ENCODE peak calls at places on chromosome 15, in five cellular contexts. W, T, S, L and Q are unnamed samples.

GRCh38 chr15:77840962-77841361 is 208.2 kb upstream of the LINGO1 start:
- DNase-seq in W (no peak), T (peak; percentile 11), S (no peak), L (no peak), Q (no peak)

GRCh38 chr15:84833447-84833846 is 16.3 kb downstream of the ALPK3 start:
- DNase-seq in W (peak; percentile 65), T (no peak), S (no peak), L (no peak), Q (peak; percentile 63)

GRCh38 chr15:42141246-42141645 is 15.2 kb downstream of the PLA2G4F start:
- DNase-seq in W (no peak), T (peak; percentile 16), S (no peak), L (no peak), Q (no peak)

GRCh38 chr15:40510201-40510600 is 39.4 kb downstream of the CHST14 start:
- DNase-seq in W (no peak), T (no peak), S (no peak), L (no peak), Q (no peak)

GRCh38 chr15:32834156-32834555 is 116.4 kb downstream of the GREM1 start:
- DNase-seq in W (no peak), T (no peak), S (no peak), L (no peak), Q (no peak)

GRCh38 chr15:78035861-78036476 is 41.5 kb downstream of the TBC1D2B start:
- DNase-seq in W (no peak), T (no peak), S (no peak), L (no peak), Q (no peak)

GRCh38 chr15:97904196-97904572 is 56.3 kb upstream of the ARRDC4 start:
- DNase-seq in W (peak; percentile 62), T (peak; percentile 76), S (no peak), L (peak; percentile 81), Q (peak; percentile 70)

GRCh38 chr15:45794768-45795486 is 160.1 kb downstream of the SQOR start:
- DNase-seq in W (no peak), T (no peak), S (no peak), L (no peak), Q (no peak)

GRCh38 chr15:70156781-70157261 is 59.1 kb upstream of the TLE3 start:
- DNase-seq in W (peak; percentile 58), T (peak; percentile 90), S (no peak), L (peak; percentile 56), Q (no peak)

GRCh38 chr15:52071570-52071969 is 41.0 kb downstream of the BCL2L10 start:
- DNase-seq in W (no peak), T (no peak), S (no peak), L (no peak), Q (no peak)

GRCh38 chr15:40075298-40076044 is 33.2 kb downstream of the BMF start:
- DNase-seq in W (no peak), T (no peak), S (no peak), L (no peak), Q (no peak)

GRCh38 chr15:51750942-51751686 is at the start of gene TMOD2:
- DNase-seq in W (peak; percentile 58), T (peak; percentile 71), S (no peak), L (peak; percentile 68), Q (peak; percentile 66)

GRCh38 chr15:34789326-34789725 is 6.0 kb downstream of the ACTC1 start:
- DNase-seq in W (no peak), T (no peak), S (no peak), L (peak; percentile 45), Q (no peak)

GRCh38 chr15:87496109-87496508 is 760.4 kb downstream of the NTRK3 start:
- DNase-seq in W (no peak), T (no peak), S (no peak), L (peak; percentile 36), Q (no peak)

GRCh38 chr15:35450492-35450891 is 95.5 kb downstream of the DPH6 start:
- DNase-seq in W (no peak), T (no peak), S (no peak), L (no peak), Q (no peak)

GRCh38 chr15:59443341-59444081 is 5.5 kb downstream of the FAM81A start:
- DNase-seq in W (no peak), T (no peak), S (no peak), L (no peak), Q (no peak)

GRCh38 chr15:23397779-23398178 is 43.2 kb downstream of the GOLGA8S start:
- DNase-seq in W (no peak), T (peak; percentile 80), S (no peak), L (peak; percentile 54), Q (peak; percentile 82)

GRCh38 chr15:22808761-22809280 is 22.4 kb downstream of the NIPA1 start:
- DNase-seq in W (no peak), T (peak; percentile 17), S (no peak), L (no peak), Q (peak; percentile 15)

GRCh38 chr15:39599871-39600270 is 19.0 kb downstream of the THBS1 start:
- DNase-seq in W (no peak), T (no peak), S (no peak), L (no peak), Q (no peak)

DNA sequence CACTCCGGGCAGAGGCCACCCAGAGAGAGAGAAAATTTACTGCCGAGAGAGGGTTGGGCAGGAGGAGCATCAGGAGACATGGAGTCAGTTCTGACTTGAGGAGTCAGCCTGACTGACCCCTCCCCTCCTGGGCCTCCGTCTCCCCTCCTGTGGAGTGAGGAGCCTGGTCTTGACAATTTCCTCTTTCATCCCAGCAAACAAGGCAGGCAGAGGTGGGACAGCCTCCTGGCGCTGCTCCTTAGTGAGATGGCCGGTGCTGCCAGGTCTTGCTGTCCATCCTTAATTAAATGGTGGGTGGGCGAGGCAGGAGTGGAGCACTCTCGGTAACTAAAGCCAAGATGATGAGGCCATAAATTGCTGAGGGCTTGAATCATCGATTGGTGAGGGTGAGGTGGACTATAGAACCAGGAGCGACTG is 60.6 kb downstream of the CYP11A1 start:
- DNase-seq in W (no peak), T (no peak), S (no peak), L (no peak), Q (no peak)
- H3K4me1 ChIP-seq in W (peaks cover 3% of the 10 kb centered on the region), T (no peaks in the 10 kb centered on the region), S (no peaks in the 10 kb centered on the region), L (peaks cover 13% of the 10 kb centered on the region), Q (no peaks in the 10 kb centered on the region)

DNA sequence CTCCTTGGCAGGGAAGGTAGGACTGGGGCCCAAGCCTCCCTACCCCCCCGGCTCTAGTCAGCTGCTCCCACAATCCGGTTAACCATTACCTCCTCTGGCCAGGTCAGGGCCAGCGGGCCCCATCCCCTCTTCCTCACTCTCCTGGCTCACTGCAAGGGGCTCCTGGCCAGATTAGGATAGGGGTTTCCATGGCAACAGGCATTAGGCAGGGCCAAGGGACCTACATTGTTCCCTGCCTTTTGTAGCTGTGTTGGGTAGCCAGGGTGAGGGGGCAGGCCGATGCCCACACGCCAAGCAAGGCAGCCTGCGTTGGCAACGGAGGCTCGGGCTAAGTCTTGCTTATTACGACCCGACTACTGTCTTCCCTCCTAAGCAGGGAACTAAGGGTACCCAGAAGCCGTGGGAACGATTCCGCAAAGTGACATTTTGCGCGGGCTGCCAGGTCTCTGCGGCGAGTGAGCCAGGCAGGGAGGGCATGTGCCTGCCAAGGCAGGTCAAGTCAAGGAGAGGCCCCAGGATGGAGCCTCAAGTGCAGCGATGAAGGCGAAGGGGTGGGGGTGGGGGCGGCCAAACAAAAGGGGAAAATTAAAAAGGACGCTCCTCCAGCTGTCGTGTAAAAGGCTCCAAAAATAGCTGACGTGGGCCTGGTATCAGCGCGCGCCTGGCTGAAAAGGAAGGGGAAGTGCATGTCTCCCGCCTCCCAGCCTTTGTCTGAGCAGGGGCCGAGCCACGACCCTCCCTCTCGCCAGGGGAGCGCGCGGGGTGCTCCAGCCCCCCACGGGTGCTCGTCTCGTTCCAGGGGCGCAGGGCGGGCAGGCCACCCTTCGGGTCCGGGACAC is 919 bp downstream of the IDH2 start:
- DNase-seq in W (peak; percentile 58), T (peak; percentile 78), S (no peak), L (peak; percentile 76), Q (peak; percentile 74)
- TF ChIP-seq CTCF in W (no peak), T (no peak), S (no peak), L (no peak), Q (no peak)

GRCh38 chr15:92460023-92460422 is 66.3 kb downstream of the ST8SIA2 start:
- DNase-seq in W (no peak), T (no peak), S (no peak), L (no peak), Q (peak; percentile 22)

GRCh38 chr15:92466834-92467233 is 73.2 kb downstream of the ST8SIA2 start:
- DNase-seq in W (no peak), T (no peak), S (no peak), L (no peak), Q (no peak)

GRCh38 chr15:92463352-92463751 is 69.7 kb downstream of the ST8SIA2 start:
- DNase-seq in W (no peak), T (no peak), S (no peak), L (no peak), Q (no peak)

GRCh38 chr15:92463826-92464225 is 70.1 kb downstream of the ST8SIA2 start:
- DNase-seq in W (no peak), T (no peak), S (no peak), L (no peak), Q (no peak)

GRCh38 chr15:92462771-92463170 is 69.1 kb downstream of the ST8SIA2 start:
- DNase-seq in W (no peak), T (no peak), S (no peak), L (no peak), Q (no peak)
- H3K4me3 ChIP-seq in W (no peak overlapping the region), T (no peak overlapping the region), S (no peak overlapping the region), L (no peak overlapping the region), Q (no peak overlapping the region)

DNA sequence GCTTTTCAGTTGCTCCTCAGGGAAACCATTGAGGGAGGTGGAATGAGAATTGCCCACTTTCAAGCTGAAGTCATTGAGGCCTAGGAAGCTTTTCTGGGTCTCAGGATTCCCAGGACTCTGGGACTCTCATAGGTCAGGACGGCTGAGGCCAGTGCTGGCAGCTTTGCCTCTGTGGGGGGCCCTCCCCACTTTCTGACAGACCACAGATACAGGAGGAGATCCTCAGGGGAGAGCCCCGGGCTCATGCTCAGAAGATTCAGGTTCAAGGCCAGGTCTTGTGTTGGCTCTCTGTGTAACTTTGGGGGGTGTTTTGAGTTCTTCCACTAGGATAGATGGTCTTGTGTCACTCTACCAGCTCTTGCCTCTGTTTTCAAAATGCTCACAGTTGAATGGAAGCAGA is 50.0 kb downstream of the SMAD6 start:
- DNase-seq in W (peak; percentile 68), T (no peak), S (no peak), L (no peak), Q (no peak)
- H3K4me1 ChIP-seq in W (peaks cover 37% of the 10 kb centered on the region), T (peaks cover 5% of the 10 kb centered on the region), S (peaks cover 25% of the 10 kb centered on the region), L (peaks cover 71% of the 10 kb centered on the region), Q (peaks cover 60% of the 10 kb centered on the region)

GRCh38 chr15:91940466-91941381 is 87.2 kb downstream of the SLCO3A1 start:
- DNase-seq in W (no peak), T (no peak), S (no peak), L (no peak), Q (no peak)

GRCh38 chr15:91939432-91939831 is 85.9 kb downstream of the SLCO3A1 start:
- DNase-seq in W (no peak), T (no peak), S (no peak), L (peak; percentile 85), Q (no peak)

GRCh38 chr15:91944334-91944733 is 90.8 kb downstream of the SLCO3A1 start:
- DNase-seq in W (no peak), T (no peak), S (no peak), L (no peak), Q (no peak)

GRCh38 chr15:91942676-91943417 is 89.3 kb downstream of the SLCO3A1 start:
- DNase-seq in W (peak; percentile 78), T (peak; percentile 92), S (peak; percentile 8), L (peak; percentile 87), Q (peak; percentile 51)

GRCh38 chr15:91941871-91942270 is 88.4 kb downstream of the SLCO3A1 start:
- DNase-seq in W (no peak), T (no peak), S (no peak), L (no peak), Q (no peak)
- TF ChIP-seq CTCF in W (no peak), T (no peak), S (no peak), L (no peak), Q (no peak)

GRCh38 chr15:57286446-57287127 is 89.7 kb upstream of the CGNL1 start:
- DNase-seq in W (no peak), T (no peak), S (no peak), L (no peak), Q (no peak)
- H3K4me3 ChIP-seq in W (no peak overlapping the region), T (no peak overlapping the region), S (no peak overlapping the region), L (no peak overlapping the region), Q (no peak overlapping the region)